ENCODE peak calls at places on chromosomes 6 and 20, in eight cellular contexts. A is fibroblast of pulmonary artery, Z is EH, O is AG08395, Y is DMS53, M is A172, B is fibroblast of mammary gland, E is left colon. L is an unnamed sample.

GRCh38 chr6:111793711-111794111 is 79.5 kb downstream of the FYN start:
- DNase-seq in Y (no peak), E (no peak), M (no peak), A (no peak), B (no peak), O (no peak), Z (no peak), L (no peak)

GRCh38 chr6:34791164-34791841 is 580 bp upstream of the BLTP3A start:
- DNase-seq in A (peak; percentile 21), E (peak; percentile 59), O (peak; percentile 18), B (peak; percentile 30), Z (peak; percentile 34), M (peak; percentile 22), Y (peak; percentile 77), L (peak; percentile 55)

GRCh38 chr20:50401587-50402343 is 108.4 kb upstream of the PTPN1 start:
- DNase-seq in Z (no peak), E (no peak), O (no peak), B (no peak), Y (no peak), A (no peak), M (no peak), L (no peak)

GRCh38 chr6:79872986-79873385 is 74.4 kb downstream of the ELOVL4 start:
- DNase-seq in B (peak; percentile 76), M (no peak), Z (peak; percentile 62), O (peak; percentile 32), E (no peak), Y (peak; percentile 10), A (peak; percentile 71), L (peak; percentile 50)

GRCh38 chr20:59671661-59672471 is 67.5 kb downstream of the PHACTR3 start:
- DNase-seq in A (no peak), E (no peak), O (no peak), Y (no peak), B (no peak), M (no peak), Z (no peak), L (no peak)

GRCh38 chr6:28988536-28989415 is 16.3 kb downstream of the ZNF311 start:
- DNase-seq in O (peak; percentile 28), Z (peak; percentile 35), M (no peak), E (peak; percentile 48), Y (no peak), A (peak; percentile 73), B (peak; percentile 83), L (peak; percentile 56)

GRCh38 chr6:144007779-144008500 is at the start of gene PLAGL1:
- DNase-seq in B (peak; percentile 63), M (peak; percentile 16), Z (peak; percentile 81), Y (peak; percentile 85), A (peak; percentile 79), E (peak; percentile 53), O (peak; percentile 63), L (peak; percentile 73)

GRCh38 chr6:37038297-37039198 is 33.1 kb downstream of the FGD2 start:
- DNase-seq in Z (no peak), E (no peak), A (peak; percentile 79), B (peak; percentile 74), Y (peak; percentile 18), O (no peak), M (no peak), L (no peak)

GRCh38 chr6:168928012-168928411 is 325.6 kb downstream of the THBS2 start:
- DNase-seq in B (no peak), O (no peak), Z (no peak), M (no peak), A (no peak), E (no peak), Y (no peak), L (no peak)

GRCh38 chr6:81901589-81901988 is 149.1 kb upstream of the TENT5A start:
- DNase-seq in B (no peak), Z (peak; percentile 30), O (no peak), Y (no peak), A (no peak), M (no peak), E (no peak), L (no peak)

GRCh38 chr6:148082044-148082443 is 260.6 kb upstream of the SASH1 start:
- DNase-seq in B (no peak), A (no peak), Y (no peak), Z (no peak), E (no peak), O (no peak), M (no peak), L (no peak)

GRCh38 chr6:18207438-18207837 is 52.2 kb downstream of the KDM1B start:
- DNase-seq in M (no peak), O (no peak), E (peak; percentile 49), Y (no peak), Z (no peak), A (no peak), B (no peak), L (no peak)

GRCh38 chr20:64159711-64160110 is 4.5 kb upstream of the MYT1 start:
- DNase-seq in Y (no peak), B (no peak), Z (no peak), A (no peak), M (no peak), O (no peak), E (no peak), L (no peak)

GRCh38 chr20:25246182-25246943 is 1.5 kb upstream of the PYGB start:
- DNase-seq in M (no peak), B (peak; percentile 73), A (no peak), Y (no peak), E (peak; percentile 50), O (no peak), Z (peak; percentile 27), L (no peak)

GRCh38 chr20:52959125-52959524 is 13.0 kb upstream of the TSHZ2 start:
- DNase-seq in Z (no peak), Y (peak; percentile 21), A (no peak), E (no peak), O (no peak), M (peak; percentile 86), B (no peak), L (peak; percentile 82)

GRCh38 chr6:108714012-108714773 is 134.0 kb upstream of the ARMC2 start:
- DNase-seq in Y (no peak), A (peak; percentile 82), E (no peak), M (no peak), Z (peak; percentile 60), O (peak; percentile 73), B (peak; percentile 86), L (peak; percentile 34)

GRCh38 chr20:62830821-62831220 is 14.0 kb downstream of the COL9A3 start:
- DNase-seq in Z (no peak), A (no peak), O (no peak), Y (no peak), E (no peak), M (no peak), B (no peak), L (no peak)